ENCODE peak calls at places on chromosome 16, in six cellular contexts. One of them, this sample, is unnamed.

GRCh38 chr16:56684926-56685590 is 2.8 kb downstream of the MT1X start:
- DNase-seq in choroid plexus epithelial cell: no peak
- DNase-seq in brain microvascular endothelial cell: no peak
- DNase-seq in pancreas: no peak
- DNase-seq in tibial artery: peak; percentile 57
- DNase-seq in IMR-90: no peak
- DNase-seq in this sample: peak; percentile 43

GRCh38 chr16:53291757-53292392 is 142.4 kb upstream of the RBL2 start:
- DNase-seq in choroid plexus epithelial cell: peak; percentile 17
- DNase-seq in brain microvascular endothelial cell: peak; percentile 1
- DNase-seq in pancreas: no peak
- DNase-seq in tibial artery: no peak
- DNase-seq in IMR-90: peak; percentile 47
- DNase-seq in this sample: no peak

GRCh38 chr16:53159781-53160436 is 105.1 kb downstream of the CHD9 start:
- DNase-seq in choroid plexus epithelial cell: peak; percentile 80
- DNase-seq in brain microvascular endothelial cell: peak; percentile 15
- DNase-seq in pancreas: no peak
- DNase-seq in tibial artery: no peak
- DNase-seq in IMR-90: peak; percentile 62
- DNase-seq in this sample: peak; percentile 63

GRCh38 chr16:67470314-67470713 is 10.6 kb downstream of the ATP6V0D1 start:
- DNase-seq in choroid plexus epithelial cell: no peak
- DNase-seq in brain microvascular endothelial cell: no peak
- DNase-seq in pancreas: peak; percentile 89
- DNase-seq in tibial artery: peak; percentile 79
- DNase-seq in IMR-90: no peak
- DNase-seq in this sample: no peak

GRCh38 chr16:62752837-62753236 is 716.6 kb upstream of the CDH8 start:
- DNase-seq in choroid plexus epithelial cell: no peak
- DNase-seq in brain microvascular endothelial cell: no peak
- DNase-seq in pancreas: no peak
- DNase-seq in tibial artery: no peak
- DNase-seq in IMR-90: no peak
- DNase-seq in this sample: no peak

GRCh38 chr16:55324491-55325447 is 766 bp downstream of the IRX6 start:
- DNase-seq in choroid plexus epithelial cell: no peak
- DNase-seq in brain microvascular endothelial cell: no peak
- DNase-seq in pancreas: no peak
- DNase-seq in tibial artery: no peak
- DNase-seq in IMR-90: no peak
- DNase-seq in this sample: no peak

GRCh38 chr16:2498085-2498484 is 15.7 kb upstream of the ATP6V0C start:
- DNase-seq in choroid plexus epithelial cell: no peak
- DNase-seq in brain microvascular endothelial cell: no peak
- DNase-seq in pancreas: no peak
- DNase-seq in tibial artery: no peak
- DNase-seq in IMR-90: no peak
- DNase-seq in this sample: no peak

GRCh38 chr16:70679653-70680494 is 6.0 kb downstream of the MTSS2 start:
- DNase-seq in choroid plexus epithelial cell: no peak
- DNase-seq in brain microvascular endothelial cell: no peak
- DNase-seq in pancreas: peak; percentile 58
- DNase-seq in tibial artery: no peak
- DNase-seq in IMR-90: no peak
- DNase-seq in this sample: no peak

GRCh38 chr16:46972971-46973456 is 460 bp downstream of the DNAJA2 start:
- DNase-seq in choroid plexus epithelial cell: peak; percentile 11
- DNase-seq in brain microvascular endothelial cell: no peak
- DNase-seq in pancreas: peak; percentile 73
- DNase-seq in tibial artery: peak; percentile 26
- DNase-seq in IMR-90: no peak
- DNase-seq in this sample: peak; percentile 30

GRCh38 chr16:25009822-25010221 is 5.3 kb downstream of the ARHGAP17 start:
- DNase-seq in choroid plexus epithelial cell: peak; percentile 37
- DNase-seq in brain microvascular endothelial cell: no peak
- DNase-seq in pancreas: no peak
- DNase-seq in tibial artery: peak; percentile 49
- DNase-seq in IMR-90: peak; percentile 57
- DNase-seq in this sample: no peak

GRCh38 chr16:51243836-51244483 is 92.9 kb upstream of the SALL1 start:
- DNase-seq in choroid plexus epithelial cell: no peak
- DNase-seq in brain microvascular endothelial cell: peak; percentile 1
- DNase-seq in pancreas: no peak
- DNase-seq in tibial artery: no peak
- DNase-seq in IMR-90: peak; percentile 16
- DNase-seq in this sample: peak; percentile 65

GRCh38 chr16:57585051-57585687 is 42.7 kb downstream of the ADGRG5 start:
- DNase-seq in choroid plexus epithelial cell: no peak
- DNase-seq in brain microvascular endothelial cell: no peak
- DNase-seq in pancreas: no peak
- DNase-seq in tibial artery: no peak
- DNase-seq in IMR-90: no peak
- DNase-seq in this sample: no peak

GRCh38 chr16:13997933-13998332 is 73.2 kb upstream of the MRTFB start:
- DNase-seq in choroid plexus epithelial cell: no peak
- DNase-seq in brain microvascular endothelial cell: no peak
- DNase-seq in pancreas: no peak
- DNase-seq in tibial artery: no peak
- DNase-seq in IMR-90: no peak
- DNase-seq in this sample: no peak

GRCh38 chr16:85227924-85228462 is 115.7 kb upstream of the CIBAR2 start:
- DNase-seq in choroid plexus epithelial cell: peak; percentile 62
- DNase-seq in brain microvascular endothelial cell: peak; percentile 72
- DNase-seq in pancreas: no peak
- DNase-seq in tibial artery: no peak
- DNase-seq in IMR-90: peak; percentile 76
- DNase-seq in this sample: peak; percentile 46
- TF ChIP-seq CTCF in choroid plexus epithelial cell: peak; percentile 41
- TF ChIP-seq CTCF in brain microvascular endothelial cell: peak; percentile 45
- TF ChIP-seq CTCF in pancreas: no peak
- TF ChIP-seq CTCF in tibial artery: no peak
- TF ChIP-seq CTCF in IMR-90: peak; percentile 25
- TF ChIP-seq CTCF in this sample: no peak

GRCh38 chr16:87077750-87078127 is 239.5 kb downstream of the C16orf95 start:
- DNase-seq in choroid plexus epithelial cell: no peak
- DNase-seq in brain microvascular endothelial cell: no peak
- DNase-seq in pancreas: no peak
- DNase-seq in tibial artery: no peak
- DNase-seq in IMR-90: no peak
- DNase-seq in this sample: no peak

GRCh38 chr16:87076331-87076949 is 240.8 kb downstream of the C16orf95 start:
- DNase-seq in choroid plexus epithelial cell: no peak
- DNase-seq in brain microvascular endothelial cell: no peak
- DNase-seq in pancreas: no peak
- DNase-seq in tibial artery: no peak
- DNase-seq in IMR-90: no peak
- DNase-seq in this sample: no peak

GRCh38 chr16:87076950-87077749 is 240.0 kb downstream of the C16orf95 start:
- DNase-seq in choroid plexus epithelial cell: peak; percentile 76
- DNase-seq in brain microvascular endothelial cell: peak; percentile 32
- DNase-seq in pancreas: peak; percentile 84
- DNase-seq in tibial artery: no peak
- DNase-seq in IMR-90: peak; percentile 55
- DNase-seq in this sample: peak; percentile 78

GRCh38 chr16:87085441-87085840 is 231.8 kb downstream of the C16orf95 start:
- DNase-seq in choroid plexus epithelial cell: no peak
- DNase-seq in brain microvascular endothelial cell: no peak
- DNase-seq in pancreas: no peak
- DNase-seq in tibial artery: no peak
- DNase-seq in IMR-90: no peak
- DNase-seq in this sample: no peak

DNA sequence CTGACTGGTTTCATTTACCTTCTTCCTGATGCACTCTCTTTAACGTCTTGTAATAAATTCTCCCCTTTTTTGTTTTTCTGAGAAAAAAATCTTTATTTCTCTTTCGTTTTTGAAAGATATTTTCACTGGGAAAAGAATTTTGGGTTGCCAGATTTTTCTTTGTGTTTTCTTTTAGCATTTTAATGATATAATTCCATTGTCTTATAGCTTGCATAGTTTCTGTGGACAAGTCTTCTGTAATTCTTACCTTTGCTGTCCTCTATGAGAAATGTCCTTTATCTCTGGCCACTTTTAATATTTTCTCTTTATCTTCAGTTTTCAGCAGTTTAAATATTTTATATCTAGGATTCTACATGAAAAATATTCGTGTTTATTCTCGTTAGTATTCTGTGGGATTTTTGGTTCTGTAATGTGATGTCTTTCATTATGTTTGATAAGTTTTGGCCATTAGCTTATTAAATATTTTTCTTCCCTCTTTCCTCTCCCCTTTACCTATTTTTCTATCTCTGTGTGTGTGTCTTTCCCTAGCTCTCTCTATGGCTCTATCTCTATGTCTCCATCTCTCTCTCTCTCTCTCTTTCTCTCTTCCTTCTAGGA is 236.5 kb downstream of the C16orf95 start:
- DNase-seq in choroid plexus epithelial cell: no peak
- DNase-seq in brain microvascular endothelial cell: no peak
- DNase-seq in pancreas: no peak
- DNase-seq in tibial artery: no peak
- DNase-seq in IMR-90: no peak
- DNase-seq in this sample: no peak
- H3K4me3 ChIP-seq in choroid plexus epithelial cell: no peak overlapping the region
- H3K4me3 ChIP-seq in brain microvascular endothelial cell: no peak overlapping the region
- H3K4me3 ChIP-seq in pancreas: no peak overlapping the region
- H3K4me3 ChIP-seq in tibial artery: no peak overlapping the region
- H3K4me3 ChIP-seq in IMR-90: no peak overlapping the region
- H3K4me3 ChIP-seq in this sample: no peak overlapping the region

GRCh38 chr16:49348408-49349176 is 25.0 kb upstream of the C16orf78 start:
- DNase-seq in choroid plexus epithelial cell: no peak
- DNase-seq in brain microvascular endothelial cell: no peak
- DNase-seq in pancreas: no peak
- DNase-seq in tibial artery: no peak
- DNase-seq in IMR-90: no peak
- DNase-seq in this sample: no peak
- TF ChIP-seq CTCF in choroid plexus epithelial cell: peak; percentile 4
- TF ChIP-seq CTCF in brain microvascular endothelial cell: no peak
- TF ChIP-seq CTCF in pancreas: no peak
- TF ChIP-seq CTCF in tibial artery: no peak
- TF ChIP-seq CTCF in IMR-90: no peak
- TF ChIP-seq CTCF in this sample: no peak

DNA sequence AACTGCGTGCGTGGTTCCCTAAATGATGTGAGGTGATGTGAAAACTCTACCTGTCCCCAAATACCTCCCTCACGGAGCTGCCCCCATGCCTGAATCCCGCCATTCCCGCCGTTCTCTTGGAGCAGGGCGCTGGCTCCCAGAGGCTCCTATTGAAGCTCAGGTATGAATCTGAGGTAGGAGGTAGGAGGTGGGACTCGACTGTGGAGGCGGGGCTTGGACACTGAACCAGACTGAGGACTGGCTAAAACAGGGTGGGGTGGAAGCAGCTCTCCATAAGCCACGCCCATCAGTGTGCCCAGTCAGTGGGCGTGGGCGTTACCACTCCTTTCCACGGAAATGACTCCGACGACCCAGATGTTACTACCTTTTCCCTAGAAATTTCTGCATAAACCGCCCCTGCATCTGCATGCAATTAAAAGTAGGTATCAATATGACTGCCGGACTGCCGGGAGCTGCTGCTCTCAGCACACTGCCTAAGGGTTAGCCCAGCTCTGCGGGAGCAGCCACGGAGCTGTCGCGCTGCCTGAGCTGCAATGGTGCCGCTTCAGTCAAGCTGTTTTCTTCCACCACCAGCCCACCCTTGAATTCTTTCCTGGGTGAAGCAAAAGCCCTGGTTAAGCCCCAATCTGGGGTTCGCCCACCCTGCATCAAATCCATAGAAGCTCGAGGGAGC is 41.0 kb downstream of the FOXL1 start:
- DNase-seq in choroid plexus epithelial cell: no peak
- DNase-seq in brain microvascular endothelial cell: no peak
- DNase-seq in pancreas: no peak
- DNase-seq in tibial artery: peak; percentile 54
- DNase-seq in IMR-90: no peak
- DNase-seq in this sample: no peak
- H3K4me3 ChIP-seq in choroid plexus epithelial cell: no peak overlapping the region
- H3K4me3 ChIP-seq in brain microvascular endothelial cell: no peak overlapping the region
- H3K4me3 ChIP-seq in pancreas: no peak overlapping the region
- H3K4me3 ChIP-seq in tibial artery: peak overlapping the region; percentile 55
- H3K4me3 ChIP-seq in IMR-90: peak overlapping the region; percentile 16
- H3K4me3 ChIP-seq in this sample: no peak overlapping the region

GRCh38 chr16:9657659-9658058 is 524.6 kb downstream of the GRIN2A start:
- DNase-seq in choroid plexus epithelial cell: no peak
- DNase-seq in brain microvascular endothelial cell: no peak
- DNase-seq in pancreas: no peak
- DNase-seq in tibial artery: no peak
- DNase-seq in IMR-90: no peak
- DNase-seq in this sample: no peak
- TF ChIP-seq CTCF in choroid plexus epithelial cell: no peak
- TF ChIP-seq CTCF in brain microvascular endothelial cell: no peak
- TF ChIP-seq CTCF in pancreas: no peak
- TF ChIP-seq CTCF in tibial artery: no peak
- TF ChIP-seq CTCF in IMR-90: no peak
- TF ChIP-seq CTCF in this sample: no peak

DNA sequence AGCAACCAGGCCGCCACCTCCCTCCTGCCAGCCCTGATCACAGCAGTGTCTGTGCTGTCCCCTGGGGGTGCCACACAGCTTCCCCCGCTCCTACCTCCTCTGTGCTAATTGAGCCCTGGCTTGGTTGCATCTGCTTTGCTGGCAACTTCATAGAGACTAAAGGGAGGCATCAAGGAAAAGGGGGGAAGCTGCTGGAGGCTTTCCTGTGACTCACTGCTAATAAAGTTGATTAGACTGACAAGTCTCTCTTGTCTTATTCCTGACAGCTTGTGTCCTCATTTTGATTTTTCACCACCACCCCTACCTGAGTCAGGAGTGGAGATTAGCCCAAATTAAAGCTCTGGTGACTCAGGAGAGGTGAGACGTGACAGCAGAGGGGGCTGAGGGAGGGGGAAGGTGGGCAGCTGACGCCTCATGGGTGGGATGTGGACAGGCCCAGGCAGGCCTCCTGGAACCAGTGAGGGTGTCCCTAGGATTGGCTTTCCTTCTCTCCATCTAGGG is 310.0 kb downstream of the CBLN1 start:
- DNase-seq in choroid plexus epithelial cell: no peak
- DNase-seq in brain microvascular endothelial cell: no peak
- DNase-seq in pancreas: no peak
- DNase-seq in tibial artery: no peak
- DNase-seq in IMR-90: no peak
- DNase-seq in this sample: peak; percentile 84
- H3K4me3 ChIP-seq in choroid plexus epithelial cell: no peak overlapping the region
- H3K4me3 ChIP-seq in brain microvascular endothelial cell: no peak overlapping the region
- H3K4me3 ChIP-seq in pancreas: no peak overlapping the region
- H3K4me3 ChIP-seq in tibial artery: no peak overlapping the region
- H3K4me3 ChIP-seq in IMR-90: no peak overlapping the region
- H3K4me3 ChIP-seq in this sample: no peak overlapping the region

DNA sequence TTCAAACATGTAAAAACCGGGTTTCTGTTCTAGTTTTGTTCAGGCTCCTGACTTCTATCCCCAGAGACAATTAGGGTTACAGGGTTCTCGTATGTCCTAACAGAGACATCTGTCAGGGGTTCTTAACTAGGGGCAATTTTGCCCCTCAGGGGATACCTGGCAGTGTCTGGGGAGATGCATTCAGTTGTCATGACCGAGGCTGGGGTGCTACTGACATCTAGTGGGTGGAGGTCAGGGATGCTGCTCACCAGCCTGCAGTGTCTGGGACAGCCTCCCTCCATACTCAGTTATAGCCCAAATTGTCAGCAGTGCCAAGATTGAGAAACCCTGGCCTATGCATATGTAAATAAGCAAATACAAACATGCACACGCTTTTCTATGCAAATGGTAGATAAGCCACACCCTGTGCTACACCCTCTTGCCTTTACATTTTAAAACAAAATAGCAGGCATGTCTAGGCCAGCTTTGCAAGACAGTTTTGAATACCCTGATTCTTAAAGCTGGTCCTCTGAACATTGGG is 37.4 kb downstream of the CLEC16A start:
- DNase-seq in choroid plexus epithelial cell: no peak
- DNase-seq in brain microvascular endothelial cell: no peak
- DNase-seq in pancreas: no peak
- DNase-seq in tibial artery: no peak
- DNase-seq in IMR-90: no peak
- DNase-seq in this sample: peak; percentile 84
- TF ChIP-seq CTCF in choroid plexus epithelial cell: peak; percentile 50
- TF ChIP-seq CTCF in brain microvascular endothelial cell: peak; percentile 53
- TF ChIP-seq CTCF in pancreas: no peak
- TF ChIP-seq CTCF in tibial artery: no peak
- TF ChIP-seq CTCF in IMR-90: peak; percentile 24
- TF ChIP-seq CTCF in this sample: peak; percentile 67